ENCODE peak calls at places on chromosome 13, in seven cellular contexts. A, I, N, Z, K, U and Y are unnamed samples.

GRCh38 chr13:99733346-99733745 is 232.1 kb downstream of the TM9SF2 start:
- DNase-seq in A (no peak), I (no peak), N (no peak), Z (no peak), K (no peak), U (no peak), Y (no peak)

GRCh38 chr13:49776871-49777270 is 15.6 kb downstream of the KPNA3 start:
- DNase-seq in A (no peak), I (no peak), N (no peak), Z (no peak), K (no peak), U (no peak), Y (no peak)

GRCh38 chr13:101262306-101262705 is 154.0 kb downstream of the NALCN start:
- DNase-seq in A (no peak), I (no peak), N (no peak), Z (no peak), K (no peak), U (no peak), Y (no peak)

GRCh38 chr13:99014391-99014988 is 36.6 kb upstream of the DOCK9 start:
- DNase-seq in A (no peak), I (no peak), N (peak), Z (no peak), K (no peak), U (no peak), Y (no peak)

GRCh38 chr13:42333613-42334328 is 61.8 kb downstream of the AKAP11 start:
- DNase-seq in A (no peak), I (no peak), N (no peak), Z (no peak), K (no peak), U (peak), Y (no peak)

GRCh38 chr13:50990540-50991506 is 81.2 kb downstream of the RNASEH2B start:
- DNase-seq in A (peak), I (peak), N (peak), Z (peak), K (no peak), U (peak), Y (peak)

GRCh38 chr13:43129511-43130130 is 106.2 kb downstream of the DNAJC15 start:
- DNase-seq in A (no peak), I (no peak), N (no peak), Z (no peak), K (no peak), U (no peak), Y (no peak)

GRCh38 chr13:32941368-32941767 is 74.9 kb upstream of the KL start:
- DNase-seq in A (no peak), I (no peak), N (no peak), Z (no peak), K (no peak), U (no peak), Y (no peak)

GRCh38 chr13:49996166-49996915 is 501 bp upstream of the TRIM13 start:
- DNase-seq in A (no peak), I (peak), N (peak), Z (peak), K (peak), U (peak), Y (peak)

GRCh38 chr13:75934889-75935288 is 298.8 kb downstream of the LMO7 start:
- DNase-seq in A (no peak), I (no peak), N (no peak), Z (no peak), K (no peak), U (no peak), Y (peak)

GRCh38 chr13:106187092-106187491 is 348.4 kb downstream of the EFNB2 start:
- DNase-seq in A (no peak), I (no peak), N (no peak), Z (no peak), K (no peak), U (no peak), Y (no peak)